ENCODE peak calls at places on chromosome 18, in four cellular contexts. H is CD8-positive, alpha-beta T cell; Z is HFFc6; S is GM12865. R is an unnamed sample.

GRCh38 chr18:37398248-37398920 is 167.2 kb downstream of the CELF4 start:
- DNase-seq in S (no peak), H (no peak), Z (peak), R (no peak)

GRCh38 chr18:3248670-3249359 is 1.2 kb downstream of the MYL12A start:
- DNase-seq in S (peak), H (no peak), Z (no peak), R (no peak)

GRCh38 chr18:63336366-63337099 is 17.0 kb upstream of the BCL2 start:
- DNase-seq in Z (peak), S (no peak), H (no peak), R (no peak)

GRCh38 chr18:42086288-42086687 is 131.3 kb downstream of the PIK3C3 start:
- DNase-seq in H (no peak), S (no peak), Z (peak), R (no peak)

GRCh38 chr18:12391487-12392136 is 14.6 kb upstream of the AFG3L2 start:
- DNase-seq in H (peak), S (peak), Z (peak), R (peak)

GRCh38 chr18:77086034-77086433 is 46.5 kb downstream of the MBP start:
- DNase-seq in S (no peak), H (no peak), Z (peak), R (no peak)

GRCh38 chr18:36627616-36628015 is 201.2 kb downstream of the TPGS2 start:
- DNase-seq in H (no peak), S (no peak), Z (no peak), R (no peak)

GRCh38 chr18:4270016-4270415 is 185.1 kb downstream of the DLGAP1 start:
- DNase-seq in S (peak), H (no peak), Z (no peak), R (no peak)

GRCh38 chr18:21769206-21769605 is 28.6 kb downstream of the MIB1 start:
- DNase-seq in H (no peak), Z (no peak), S (no peak), R (no peak)

GRCh38 chr18:79706658-79707057 is 27.1 kb downstream of the CTDP1 start:
- DNase-seq in S (no peak), H (no peak), Z (no peak), R (no peak)

GRCh38 chr18:69230204-69230603 is 170.5 kb upstream of the DOK6 start:
- DNase-seq in Z (no peak), H (no peak), S (no peak), R (no peak)

GRCh38 chr18:43800584-43800983 is 523.3 kb upstream of the SYT4 start:
- DNase-seq in Z (no peak), H (no peak), S (no peak), R (no peak)

GRCh38 chr18:43789234-43790000 is 512.1 kb upstream of the SYT4 start:
- DNase-seq in S (no peak), Z (no peak), H (no peak), R (no peak)

GRCh38 chr18:64712035-64712434 is 563.1 kb upstream of the LINC00305 start:
- DNase-seq in Z (no peak), S (no peak), H (no peak), R (no peak)

GRCh38 chr18:79394438-79395307 is 1.1 kb upstream of the NFATC1 start:
- DNase-seq in S (no peak), H (no peak), Z (peak), R (peak)

GRCh38 chr18:69397096-69397495 is 3.6 kb upstream of the DOK6 start:
- DNase-seq in Z (no peak), H (no peak), S (no peak), R (no peak)

GRCh38 chr18:44638811-44639210 is 41.9 kb upstream of the SETBP1 start:
- DNase-seq in Z (no peak), H (no peak), S (no peak), R (no peak)

GRCh38 chr18:2914844-2915243 is 68.0 kb downstream of the EMILIN2 start:
- DNase-seq in Z (no peak), S (no peak), H (no peak), R (no peak)

GRCh38 chr18:77084757-77085035 is 47.9 kb downstream of the MBP start:
- DNase-seq in S (no peak), H (no peak), Z (no peak), R (no peak)

GRCh38 chr18:59623456-59624383 is 73.5 kb downstream of the CCBE1 start:
- DNase-seq in H (no peak), S (no peak), Z (peak), R (no peak)

GRCh38 chr18:44134447-44134846 is 546.2 kb upstream of the SETBP1 start:
- DNase-seq in S (no peak), Z (no peak), H (no peak), R (no peak)

GRCh38 chr18:27863780-27864430 is 313.0 kb downstream of the CDH2 start:
- DNase-seq in S (no peak), H (no peak), Z (no peak), R (no peak)

GRCh38 chr18:23151414-23152099 is 16.3 kb downstream of the CABLES1 start:
- DNase-seq in H (no peak), S (no peak), Z (no peak), R (no peak)

GRCh38 chr18:27845897-27846296 is 331.0 kb downstream of the CDH2 start:
- DNase-seq in S (no peak), H (no peak), Z (no peak), R (no peak)

GRCh38 chr18:79062806-79063205 is 6.4 kb upstream of the ATP9B start:
- DNase-seq in Z (no peak), S (no peak), H (no peak), R (no peak)

GRCh38 chr18:79317718-79318117 is 78.0 kb upstream of the NFATC1 start:
- DNase-seq in S (no peak), H (no peak), Z (no peak), R (no peak)

GRCh38 chr18:79521806-79522205 is 126.1 kb downstream of the NFATC1 start:
- DNase-seq in S (no peak), H (no peak), Z (no peak), R (no peak)

GRCh38 chr18:79904357-79905147 is 46.9 kb downstream of the SLC66A2 start:
- DNase-seq in Z (no peak), H (no peak), S (no peak), R (peak)

GRCh38 chr18:23718243-23718720 is 29.0 kb downstream of the LAMA3 start:
- DNase-seq in H (no peak), S (no peak), Z (peak), R (no peak)

GRCh38 chr18:50099725-50100414 is 95.1 kb downstream of the MYO5B start:
- DNase-seq in H (no peak), Z (peak), S (peak), R (no peak)

GRCh38 chr18:80247403-80247916 is at the start of gene PARD6G:
- DNase-seq in S (no peak), Z (peak), H (peak), R (no peak)

GRCh38 chr18:46518438-46518837 is 138.6 kb downstream of the LOXHD1 start:
- DNase-seq in H (no peak), Z (no peak), S (no peak), R (no peak)

GRCh38 chr18:31741096-31741735 is 19.5 kb downstream of the SLC25A52 start:
- DNase-seq in S (peak), Z (peak), H (peak), R (peak)

DNA sequence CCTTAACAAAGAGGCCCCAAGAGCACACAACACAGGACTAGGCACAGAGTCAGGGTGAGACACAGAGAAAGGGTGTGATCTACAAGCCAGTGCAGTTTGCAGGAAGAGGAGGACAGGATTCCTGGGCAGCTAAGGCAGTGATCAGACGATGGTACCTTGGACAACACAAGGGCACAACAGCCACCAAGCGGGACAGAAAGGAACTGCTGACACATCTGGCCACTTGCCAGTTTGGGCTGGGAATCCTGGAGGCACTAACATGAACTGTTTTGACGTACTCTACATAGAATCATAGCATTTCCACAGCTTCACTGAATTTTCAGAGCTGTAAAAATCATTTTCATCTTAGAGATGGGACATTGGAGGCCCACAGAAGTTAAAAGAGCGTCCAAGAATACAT is 221.5 kb upstream of the SLC35G4 start:
- DNase-seq in H (no peak), Z (peak), S (peak), R (no peak)
- TF ChIP-seq CTCF in H (no peak), Z (peak), S (peak), R (no peak)

DNA sequence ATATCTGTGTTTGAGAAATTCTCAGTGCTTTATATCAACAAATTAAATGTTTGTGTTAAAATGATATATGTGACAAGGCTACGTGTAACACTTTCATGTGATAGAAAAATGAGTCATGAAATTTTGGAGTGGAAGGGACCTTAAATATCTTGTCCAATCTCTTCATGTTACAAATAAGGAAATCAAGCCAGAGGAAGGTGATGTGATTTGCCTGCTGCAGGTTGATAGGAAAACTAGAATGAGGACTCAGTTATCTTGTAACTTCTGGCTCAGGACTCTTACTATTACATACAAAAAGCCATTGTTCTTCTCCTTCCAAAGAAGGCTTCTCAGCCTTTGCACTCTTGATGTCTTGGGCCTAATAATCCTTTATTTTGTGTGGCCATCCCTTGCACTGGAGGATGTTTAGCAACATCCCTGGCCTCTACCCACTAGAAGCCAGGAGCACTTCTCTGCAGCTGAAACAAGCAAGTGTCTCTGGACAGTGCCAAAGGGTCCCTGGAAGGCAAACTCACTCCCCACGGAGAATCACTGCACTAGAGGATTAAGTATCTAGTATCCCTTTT is 43.0 kb upstream of the NARS1 start:
- DNase-seq in S (no peak), Z (no peak), H (no peak), R (no peak)
- TF ChIP-seq CTCF in S (no peak), Z (no peak), H (no peak), R (no peak)

DNA sequence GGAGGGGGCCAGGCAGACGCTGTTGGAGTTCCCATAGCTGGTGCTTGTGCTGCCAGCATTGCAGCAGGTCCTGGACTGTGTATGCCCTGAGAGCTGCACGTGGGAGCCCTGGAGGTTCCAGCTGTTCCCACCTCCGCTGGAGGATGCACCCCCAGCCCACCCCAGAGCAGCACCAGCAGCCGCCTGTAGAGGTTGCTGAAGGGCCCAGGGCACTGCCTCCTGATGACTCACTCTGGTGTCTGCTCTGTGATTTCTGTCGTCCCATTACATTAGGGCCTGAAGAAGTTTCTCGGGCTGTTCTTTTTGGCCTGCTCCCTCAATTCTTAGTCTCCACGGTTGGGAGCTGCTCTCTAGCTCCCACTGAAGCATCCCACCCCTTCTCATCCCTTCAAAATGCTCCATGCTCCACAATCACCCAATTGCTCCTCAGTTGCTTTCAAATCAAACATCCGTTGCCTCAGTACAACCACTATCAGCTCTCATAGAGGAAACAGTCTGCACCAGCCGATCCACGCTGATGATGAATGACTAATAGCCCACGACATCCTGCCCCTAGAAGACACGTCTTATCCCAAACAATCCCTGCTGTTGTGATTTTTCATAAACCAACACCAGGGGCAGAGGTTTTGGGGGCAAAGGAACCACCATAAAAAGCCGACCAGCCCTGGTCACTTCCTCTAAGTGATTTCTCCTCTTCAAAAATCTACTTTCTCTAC is 65.2 kb upstream of the RNF152 start:
- DNase-seq in S (no peak), Z (no peak), H (no peak), R (no peak)
- TF ChIP-seq CTCF in S (no peak), Z (no peak), H (no peak), R (no peak)

DNA sequence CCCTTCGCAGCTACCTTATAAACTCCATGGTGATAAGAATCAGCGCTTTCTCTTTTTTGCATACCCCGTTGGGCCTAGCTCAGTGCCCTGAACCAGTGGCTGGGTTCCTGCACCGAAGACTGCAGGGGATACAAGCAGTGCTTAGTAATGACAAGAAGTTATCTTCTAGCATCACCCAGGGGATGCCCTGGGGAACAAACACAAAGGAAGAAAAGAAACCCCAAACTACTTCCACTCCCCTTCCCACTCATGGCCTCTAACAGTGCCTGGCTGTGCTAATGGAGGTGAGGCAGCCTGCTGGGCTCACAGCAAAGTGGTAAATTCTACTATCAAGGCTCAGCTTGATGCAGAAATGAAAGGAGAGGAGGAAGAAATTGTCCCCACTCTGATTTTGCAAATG is 314.7 kb downstream of the TXNL1 start:
- DNase-seq in S (no peak), Z (no peak), H (no peak), R (no peak)
- TF ChIP-seq CTCF in S (no peak), Z (no peak), H (no peak), R (no peak)

GRCh38 chr18:8548186-8548585 is 61.1 kb upstream of the RAB12 start:
- DNase-seq in S (no peak), Z (no peak), H (no peak), R (no peak)

GRCh38 chr18:8552151-8552550 is 57.1 kb upstream of the RAB12 start:
- DNase-seq in S (no peak), H (no peak), Z (no peak), R (no peak)

GRCh38 chr18:8549254-8549653 is 60.0 kb upstream of the RAB12 start:
- DNase-seq in S (no peak), Z (no peak), H (no peak), R (no peak)

DNA sequence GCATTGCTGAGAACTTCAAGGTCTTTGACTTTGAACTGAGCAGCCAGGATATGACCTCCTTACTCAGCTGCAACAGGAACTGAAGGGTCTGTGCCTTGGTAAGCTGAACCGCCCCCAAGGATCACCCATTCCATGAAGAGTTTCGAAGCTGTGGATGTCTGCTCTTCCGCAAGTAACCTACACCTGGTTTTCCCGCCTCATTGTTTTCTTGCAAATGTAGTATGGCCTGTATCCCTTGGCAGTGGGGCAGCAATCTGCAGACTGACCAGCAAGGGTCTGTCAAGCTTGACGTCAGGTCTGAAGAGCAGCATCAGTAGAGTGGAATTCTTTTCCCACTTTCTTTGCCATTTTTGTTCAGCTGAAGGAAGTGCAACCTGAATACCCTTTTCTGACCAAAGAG is 62.6 kb upstream of the RAB12 start:
- DNase-seq in H (no peak), S (no peak), Z (no peak), R (no peak)
- TF ChIP-seq CTCF in H (no peak), S (no peak), Z (no peak), R (no peak)

GRCh38 chr18:58453913-58454317 is 175.0 kb downstream of the ALPK2 start:
- DNase-seq in S (no peak), Z (no peak), H (no peak), R (no peak)
- TF ChIP-seq CTCF in S (no peak), Z (no peak), H (no peak), R (no peak)

DNA sequence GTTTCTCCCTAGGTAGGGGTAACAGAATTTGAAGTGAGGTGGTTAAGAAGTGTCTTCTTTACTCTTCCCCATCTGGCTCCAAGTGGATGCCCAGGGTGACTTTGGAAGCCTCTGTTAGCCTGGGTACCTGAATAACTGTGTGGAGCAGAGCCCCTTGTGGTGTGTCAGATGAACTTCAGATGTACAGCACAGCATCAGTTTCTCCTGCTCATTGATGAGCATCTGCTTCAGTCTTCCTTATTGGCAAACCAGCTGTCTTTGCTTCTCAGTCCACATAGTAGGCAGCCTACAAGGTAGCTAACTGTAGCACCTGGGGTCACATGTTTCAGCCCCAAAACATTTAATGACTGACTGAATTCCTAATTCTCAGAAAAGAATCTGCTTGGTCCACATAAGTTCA is 56.2 kb upstream of the ATP8B1 start:
- DNase-seq in Z (no peak), H (no peak), S (peak), R (no peak)
- TF ChIP-seq CTCF in Z (peak), H (no peak), S (peak), R (no peak)

DNA sequence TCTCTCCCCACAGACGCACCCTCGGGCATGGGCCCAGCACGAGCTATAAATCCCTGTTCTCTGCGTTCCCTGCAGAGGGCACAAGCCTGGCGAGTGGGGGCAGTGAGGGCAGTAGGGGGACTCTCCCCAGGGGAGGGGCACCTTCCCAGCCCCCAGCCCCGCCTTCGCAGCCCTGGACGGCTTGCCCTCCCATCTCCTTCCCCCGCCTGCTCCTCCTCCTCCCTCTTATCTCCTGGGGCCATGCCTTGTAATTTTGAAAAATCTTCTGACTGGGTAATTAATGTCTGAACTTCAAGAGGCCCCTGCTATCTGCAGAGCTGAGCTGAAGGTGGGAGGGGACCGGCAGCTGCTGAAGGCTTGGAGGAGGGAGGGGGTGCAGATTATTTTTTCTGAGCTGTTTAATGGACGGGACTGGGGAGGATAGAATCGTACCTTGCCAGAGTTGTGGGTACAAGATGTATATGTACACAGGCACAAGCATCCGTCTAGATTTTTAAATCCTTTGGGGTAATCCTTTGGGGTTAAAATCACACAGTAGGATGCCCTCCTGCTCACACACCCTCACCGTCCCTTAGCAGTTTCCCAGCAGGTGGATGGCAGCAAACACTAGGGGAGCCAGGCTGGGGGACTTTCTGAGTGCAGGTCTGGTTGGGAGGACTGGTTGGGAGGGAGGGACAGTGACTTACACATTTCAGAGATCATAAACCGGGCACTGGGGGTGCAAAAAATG is 121.9 kb downstream of the SMAD7 start:
- DNase-seq in Z (no peak), H (no peak), S (no peak), R (no peak)
- TF ChIP-seq CTCF in Z (no peak), H (no peak), S (no peak), R (no peak)

R was measured in natural killer cell.